ENCODE peak calls at places on chromosomes 12 and 14, in eight cellular contexts. U is H9; Y is keratinocyte; A is Peyer's patch; R is effector memory CD4-positive, alpha-beta T cell; V is tibial nerve; D is fibroblast of lung; L is CD4-positive, alpha-beta memory T cell. I is an unnamed sample. For H3K27me3, the result is how much of the 10 kb centered on the place peaks cover.

GRCh38 chr12:6464531-6464930 is 5.9 kb downstream of the VAMP1 start:
- DNase-seq in U (no peak), L (no peak), R (no peak), Y (no peak), A (peak), V (no peak), D (no peak), I (no peak)

GRCh38 chr12:118035194-118036041 is 18.9 kb downstream of the RFC5 start:
- DNase-seq in A (no peak), V (no peak), D (peak), Y (no peak), L (no peak), R (no peak), U (peak), I (no peak)

GRCh38 chr12:115998119-115998633 is 279.3 kb downstream of the MED13L start:
- DNase-seq in L (peak), R (no peak), A (peak), V (no peak), D (peak), U (peak), Y (no peak), I (no peak)

GRCh38 chr12:76863005-76863670 is 15.7 kb downstream of the CSRP2 start:
- DNase-seq in R (no peak), D (peak), L (no peak), V (no peak), Y (no peak), U (no peak), A (no peak), I (no peak)

GRCh38 chr14:50380455-50380854 is 16.2 kb downstream of the CDKL1 start:
- DNase-seq in L (no peak), U (no peak), Y (no peak), V (no peak), A (no peak), D (no peak), R (no peak), I (no peak)

GRCh38 chr14:57865450-57866198 is at the start of gene SLC35F4:
- DNase-seq in U (peak), V (no peak), L (no peak), A (no peak), Y (no peak), R (no peak), D (peak), I (no peak)

GRCh38 chr14:102776761-102777710 is at the start of gene TRAF3:
- DNase-seq in U (peak), D (peak), L (peak), A (peak), Y (no peak), R (peak), V (no peak), I (peak)

GRCh38 chr14:100340454-100340813 is 17.3 kb downstream of the SLC25A47 start:
- DNase-seq in A (no peak), V (no peak), U (no peak), Y (no peak), L (no peak), R (no peak), D (no peak), I (no peak)

GRCh38 chr12:30977537-30978349 is 51.2 kb downstream of the TSPAN11 start:
- DNase-seq in U (no peak), A (no peak), L (no peak), V (no peak), Y (no peak), R (no peak), D (no peak), I (no peak)

GRCh38 chr12:51323317-51323960 is 535 bp downstream of the BIN2 start:
- DNase-seq in L (peak), Y (no peak), D (no peak), R (peak), V (no peak), A (peak), U (no peak), I (peak)

GRCh38 chr12:92538970-92539749 is 163.6 kb upstream of the PLEKHG7 start:
- DNase-seq in Y (no peak), L (no peak), V (no peak), D (peak), U (no peak), A (no peak), R (no peak), I (no peak)

GRCh38 chr14:64232944-64233343 is 61.2 kb downstream of the ESR2 start:
- DNase-seq in L (no peak), V (no peak), Y (no peak), D (no peak), R (no peak), U (no peak), A (no peak), I (no peak)

GRCh38 chr12:5083955-5084849 is 40.5 kb downstream of the KCNA5 start:
- DNase-seq in V (no peak), D (peak), A (no peak), U (no peak), Y (peak), L (no peak), R (no peak), I (no peak)

GRCh38 chr14:101194356-101195308 is 291.1 kb upstream of the RTL1 start:
- DNase-seq in A (no peak), D (no peak), Y (no peak), L (no peak), U (peak), V (no peak), R (no peak), I (no peak)

GRCh38 chr12:29713729-29714128 is 70.0 kb downstream of the TMTC1 start:
- DNase-seq in R (no peak), L (no peak), D (no peak), Y (peak), A (no peak), U (no peak), V (no peak), I (no peak)

GRCh38 chr12:46374286-46374685 is 1.7 kb upstream of the SLC38A2 start:
- DNase-seq in U (no peak), D (no peak), Y (no peak), A (no peak), L (no peak), V (no peak), R (no peak), I (no peak)

GRCh38 chr12:132395908-132396305 is 66.5 kb upstream of the GALNT9 start:
- DNase-seq in D (no peak), L (no peak), A (no peak), Y (no peak), V (no peak), R (no peak), U (no peak), I (no peak)

GRCh38 chr12:26680724-26681455 is 152.1 kb downstream of the ITPR2 start:
- DNase-seq in L (no peak), U (no peak), D (peak), Y (no peak), V (no peak), A (no peak), R (no peak), I (no peak)

GRCh38 chr12:45671254-45671653 is 58.3 kb upstream of the ARID2 start:
- DNase-seq in D (peak), Y (no peak), R (no peak), U (no peak), V (no peak), L (no peak), A (no peak), I (no peak)

GRCh38 chr12:89662623-89663022 is 46.0 kb downstream of the ATP2B1 start:
- DNase-seq in U (no peak), L (no peak), A (no peak), V (no peak), Y (no peak), D (no peak), R (no peak), I (no peak)

GRCh38 chr12:59742831-59743230 is 147.0 kb downstream of the SLC16A7 start:
- DNase-seq in U (no peak), A (no peak), R (no peak), D (peak), Y (no peak), V (no peak), L (no peak), I (no peak)

GRCh38 chr14:73269729-73270651 is 32.7 kb downstream of the PAPLN start:
- DNase-seq in V (no peak), L (no peak), U (peak), R (no peak), A (peak), Y (no peak), D (peak), I (no peak)

GRCh38 chr12:52193991-52194390 is 2.2 kb upstream of the KRT80 start:
- DNase-seq in U (no peak), A (no peak), D (peak), V (no peak), L (no peak), R (no peak), Y (no peak), I (no peak)

GRCh38 chr12:105355752-105356151 is 25.3 kb downstream of the C12orf75 start:
- DNase-seq in A (no peak), V (no peak), Y (no peak), U (no peak), L (no peak), R (no peak), D (peak), I (no peak)

GRCh38 chr12:38399711-38400205 is 83.2 kb downstream of the ALG10B start:
- DNase-seq in V (no peak), R (no peak), A (no peak), U (no peak), Y (no peak), L (no peak), D (no peak), I (no peak)

GRCh38 chr12:52022841-52023181 is 16.1 kb downstream of the TAMALIN start:
- DNase-seq in L (no peak), V (no peak), Y (no peak), U (peak), R (no peak), A (peak), D (no peak), I (no peak)

GRCh38 chr12:4002601-4003000 is 129.4 kb upstream of the PARP11 start:
- DNase-seq in D (no peak), A (no peak), V (no peak), L (no peak), U (no peak), Y (no peak), R (no peak), I (no peak)

GRCh38 chr12:11581179-11581755 is 68.2 kb upstream of the ETV6 start:
- DNase-seq in D (peak), U (no peak), V (peak), A (peak), L (peak), R (peak), Y (no peak), I (peak)

GRCh38 chr14:68146812-68147211 is 327.2 kb downstream of the RAD51B start:
- DNase-seq in U (no peak), D (peak), R (no peak), Y (peak), L (no peak), V (no peak), A (no peak), I (no peak)

GRCh38 chr14:100246809-100247428 is 8.0 kb downstream of the YY1 start:
- DNase-seq in Y (no peak), R (no peak), A (no peak), V (no peak), D (peak), U (peak), L (peak), I (no peak)

GRCh38 chr12:98438826-98439225 is 76.6 kb upstream of the TMPO start:
- DNase-seq in A (no peak), Y (no peak), L (no peak), U (no peak), R (no peak), V (no peak), D (no peak), I (no peak)

GRCh38 chr12:59780605-59781135 is 184.8 kb downstream of the SLC16A7 start:
- DNase-seq in L (no peak), A (no peak), D (peak), Y (no peak), R (no peak), U (no peak), V (no peak), I (no peak)

GRCh38 chr14:59140441-59140840 is 48.0 kb upstream of the DAAM1 start:
- DNase-seq in L (no peak), R (no peak), Y (no peak), U (no peak), D (no peak), A (no peak), V (no peak), I (no peak)

DNA sequence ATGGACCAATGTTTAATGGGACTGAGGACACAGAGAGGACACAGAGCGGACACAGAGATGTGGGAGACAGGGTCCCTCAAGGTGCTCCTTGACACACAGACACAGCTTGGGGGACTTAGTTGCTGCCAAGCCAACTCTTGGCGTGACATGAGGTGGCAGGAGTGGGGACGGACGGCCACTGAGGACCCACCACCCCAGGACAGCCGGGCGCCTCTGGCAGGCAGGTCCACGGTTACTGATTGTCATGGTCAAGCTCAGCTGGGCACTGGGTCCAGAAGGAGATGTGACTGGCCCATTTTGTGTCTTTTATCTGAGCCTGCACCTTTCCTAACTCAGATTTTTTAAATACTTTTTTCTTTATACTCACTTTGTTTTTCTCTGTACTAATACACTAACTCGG is 15.7 kb upstream of the PWP1 start:
- DNase-seq in R (no peak), V (no peak), A (no peak), Y (no peak), D (no peak), L (no peak), U (no peak), I (no peak)
- H3K27me3 ChIP-seq in R (under half), V (under half), A (under half), Y (under half), D (under half), L (under half), U (under half), I (under half)

GRCh38 chr12:7989827-7990491 is 42.6 kb upstream of the FOXJ2 start:
- DNase-seq in Y (no peak), R (peak), U (no peak), V (no peak), A (peak), D (no peak), L (peak), I (peak)

GRCh38 chr12:7981446-7981845 is 45.5 kb upstream of the SLC2A3 start:
- DNase-seq in R (no peak), D (no peak), A (no peak), Y (no peak), L (no peak), V (no peak), U (no peak), I (no peak)

GRCh38 chr12:7984900-7985299 is 47.6 kb upstream of the FOXJ2 start:
- DNase-seq in L (no peak), U (no peak), V (no peak), R (no peak), Y (no peak), A (no peak), D (no peak), I (no peak)

GRCh38 chr12:7985802-7986418 is 46.6 kb upstream of the FOXJ2 start:
- DNase-seq in Y (no peak), L (no peak), V (no peak), A (no peak), U (no peak), D (no peak), R (no peak), I (no peak)
- H3K27me3 ChIP-seq in Y (under half), L (under half), V (under half), A (under half), U (under half), D (under half), R (under half), I (under half)

GRCh38 chr14:106204063-106204462 is 677.7 kb downstream of the TMEM121 start:
- DNase-seq in D (no peak), Y (no peak), V (no peak), U (no peak), R (no peak), A (no peak), L (no peak), I (no peak)

GRCh38 chr14:106201376-106201775 is 675.0 kb downstream of the TMEM121 start:
- DNase-seq in L (no peak), A (no peak), U (no peak), D (no peak), V (no peak), Y (no peak), R (no peak), I (no peak)

GRCh38 chr14:106203438-106203837 is 677.1 kb downstream of the TMEM121 start:
- DNase-seq in Y (no peak), R (no peak), L (no peak), V (no peak), U (no peak), D (no peak), A (no peak), I (no peak)

GRCh38 chr14:106200539-106201310 is 674.3 kb downstream of the TMEM121 start:
- DNase-seq in A (no peak), V (no peak), D (no peak), L (no peak), U (no peak), Y (no peak), R (no peak), I (no peak)
- H3K27me3 ChIP-seq in A (under half), V (under half), D (under half), L (under half), U (under half), Y (under half), R (under half), I (under half)

GRCh38 chr12:113759135-113759534 is 207.0 kb downstream of the RBM19 start:
- DNase-seq in L (no peak), A (no peak), R (no peak), U (no peak), V (no peak), Y (no peak), D (no peak), I (no peak)

GRCh38 chr12:113757223-113758002 is 208.7 kb downstream of the RBM19 start:
- DNase-seq in D (no peak), Y (no peak), V (no peak), L (no peak), A (no peak), R (no peak), U (peak), I (no peak)

GRCh38 chr12:113755098-113755497 is 211.0 kb downstream of the RBM19 start:
- DNase-seq in D (no peak), U (no peak), A (no peak), Y (no peak), V (no peak), L (no peak), R (no peak), I (no peak)

GRCh38 chr12:113756609-113757008 is 209.5 kb downstream of the RBM19 start:
- DNase-seq in U (no peak), D (no peak), Y (no peak), R (no peak), L (no peak), A (no peak), V (no peak), I (no peak)

GRCh38 chr12:113758165-113758924 is 207.8 kb downstream of the RBM19 start:
- DNase-seq in R (no peak), L (no peak), U (no peak), A (no peak), Y (no peak), V (no peak), D (no peak), I (no peak)
- H3K27me3 ChIP-seq in R (under half), L (under half), U (under half), A (under half), Y (under half), V (under half), D (under half), I (under half)

I was measured in CD8-positive, alpha-beta T cell.